ENCODE peak calls at places on chromosome 5, in four cellular contexts. One of them, this sample, is unnamed.

GRCh38 chr5:141855265-141856029 is 22.8 kb downstream of the PCDH1 start:
- DNase-seq in left ventricle myocardium inferior: peak; percentile 60
- DNase-seq in dorsolateral prefrontal cortex: no peak
- DNase-seq in lower lobe of right lung: no peak
- DNase-seq in this sample: peak; percentile 75

GRCh38 chr5:21594566-21594965 is 1258.6 kb downstream of the CDH12 start:
- DNase-seq in left ventricle myocardium inferior: no peak
- DNase-seq in lower lobe of right lung: no peak
- DNase-seq in dorsolateral prefrontal cortex: no peak
- DNase-seq in this sample: no peak

GRCh38 chr5:118722165-118723020 is 266.0 kb downstream of the DTWD2 start:
- DNase-seq in dorsolateral prefrontal cortex: no peak
- DNase-seq in left ventricle myocardium inferior: no peak
- DNase-seq in lower lobe of right lung: no peak
- DNase-seq in this sample: no peak

GRCh38 chr5:54081415-54081814 is 229.0 kb downstream of the ARL15 start:
- DNase-seq in left ventricle myocardium inferior: no peak
- DNase-seq in lower lobe of right lung: no peak
- DNase-seq in dorsolateral prefrontal cortex: no peak
- DNase-seq in this sample: no peak

GRCh38 chr5:95654196-95654595 is 7.6 kb downstream of the RFESD start:
- DNase-seq in left ventricle myocardium inferior: no peak
- DNase-seq in lower lobe of right lung: no peak
- DNase-seq in dorsolateral prefrontal cortex: no peak
- DNase-seq in this sample: no peak

GRCh38 chr5:135230326-135230925 is 168.6 kb downstream of the MACROH2A1 start:
- DNase-seq in lower lobe of right lung: peak; percentile 76
- DNase-seq in left ventricle myocardium inferior: peak; percentile 53
- DNase-seq in dorsolateral prefrontal cortex: peak; percentile 33
- DNase-seq in this sample: no peak

GRCh38 chr5:38789134-38789533 is 56.7 kb upstream of the OSMR start:
- DNase-seq in dorsolateral prefrontal cortex: no peak
- DNase-seq in left ventricle myocardium inferior: no peak
- DNase-seq in lower lobe of right lung: no peak
- DNase-seq in this sample: no peak

GRCh38 chr5:10532421-10532820 is 31.4 kb upstream of the ANKRD33B start:
- DNase-seq in dorsolateral prefrontal cortex: no peak
- DNase-seq in left ventricle myocardium inferior: no peak
- DNase-seq in lower lobe of right lung: no peak
- DNase-seq in this sample: no peak

GRCh38 chr5:79069488-79070001 is at the start of the genes BHMT2 and DMGDH:
- DNase-seq in lower lobe of right lung: no peak
- DNase-seq in left ventricle myocardium inferior: peak; percentile 34
- DNase-seq in dorsolateral prefrontal cortex: no peak
- DNase-seq in this sample: no peak

GRCh38 chr5:157926953-157927352 is 68.0 kb upstream of the CLINT1 start:
- DNase-seq in left ventricle myocardium inferior: no peak
- DNase-seq in dorsolateral prefrontal cortex: no peak
- DNase-seq in lower lobe of right lung: no peak
- DNase-seq in this sample: no peak

GRCh38 chr5:99005506-99005905 is 76.7 kb upstream of the CHD1 start:
- DNase-seq in dorsolateral prefrontal cortex: no peak
- DNase-seq in lower lobe of right lung: no peak
- DNase-seq in left ventricle myocardium inferior: no peak
- DNase-seq in this sample: no peak

GRCh38 chr5:126631920-126632319 is 31.2 kb downstream of the PHAX start:
- DNase-seq in dorsolateral prefrontal cortex: no peak
- DNase-seq in left ventricle myocardium inferior: no peak
- DNase-seq in lower lobe of right lung: no peak
- DNase-seq in this sample: no peak

GRCh38 chr5:8993031-8993430 is 552.8 kb downstream of the SEMA5A start:
- DNase-seq in dorsolateral prefrontal cortex: no peak
- DNase-seq in left ventricle myocardium inferior: no peak
- DNase-seq in lower lobe of right lung: no peak
- DNase-seq in this sample: no peak

DNA sequence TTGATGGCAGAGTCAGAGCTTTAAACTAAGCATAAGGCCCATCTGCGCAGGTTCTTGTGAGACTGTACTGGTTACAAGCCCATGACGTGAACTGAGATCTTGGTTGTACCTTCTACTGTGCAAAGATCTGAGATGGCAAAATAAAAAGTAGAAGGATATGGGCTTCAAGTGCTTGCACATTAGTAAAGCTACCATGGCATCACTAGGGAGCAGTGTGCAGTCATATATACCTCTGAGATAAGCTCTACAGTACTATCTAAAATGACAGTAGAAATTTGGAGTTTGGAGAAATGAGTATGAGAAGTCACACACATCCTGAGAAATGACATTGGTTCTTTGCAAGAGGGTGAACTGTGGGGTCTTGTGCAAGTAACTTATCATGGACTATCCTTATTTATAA is 408.2 kb upstream of the PRR16 start:
- DNase-seq in lower lobe of right lung: no peak
- DNase-seq in left ventricle myocardium inferior: no peak
- DNase-seq in dorsolateral prefrontal cortex: no peak
- DNase-seq in this sample: no peak
- H3K27ac ChIP-seq in lower lobe of right lung: no peak overlapping the region
- H3K27ac ChIP-seq in left ventricle myocardium inferior: peak overlapping the region; percentile 83
- H3K27ac ChIP-seq in dorsolateral prefrontal cortex: no peak overlapping the region
- H3K27ac ChIP-seq in this sample: no peak overlapping the region

GRCh38 chr5:1108008-1108864 is 3.6 kb downstream of the SLC12A7 start:
- DNase-seq in lower lobe of right lung: no peak
- DNase-seq in dorsolateral prefrontal cortex: no peak
- DNase-seq in left ventricle myocardium inferior: no peak
- DNase-seq in this sample: no peak

GRCh38 chr5:1110260-1110929 is 1.5 kb downstream of the SLC12A7 start:
- DNase-seq in lower lobe of right lung: no peak
- DNase-seq in dorsolateral prefrontal cortex: no peak
- DNase-seq in left ventricle myocardium inferior: no peak
- DNase-seq in this sample: no peak

GRCh38 chr5:1109542-1110259 is 2.2 kb downstream of the SLC12A7 start:
- DNase-seq in lower lobe of right lung: no peak
- DNase-seq in dorsolateral prefrontal cortex: no peak
- DNase-seq in left ventricle myocardium inferior: no peak
- DNase-seq in this sample: no peak

GRCh38 chr5:1107167-1108007 is 4.5 kb downstream of the SLC12A7 start:
- DNase-seq in lower lobe of right lung: no peak
- DNase-seq in left ventricle myocardium inferior: no peak
- DNase-seq in dorsolateral prefrontal cortex: no peak
- DNase-seq in this sample: no peak

DNA sequence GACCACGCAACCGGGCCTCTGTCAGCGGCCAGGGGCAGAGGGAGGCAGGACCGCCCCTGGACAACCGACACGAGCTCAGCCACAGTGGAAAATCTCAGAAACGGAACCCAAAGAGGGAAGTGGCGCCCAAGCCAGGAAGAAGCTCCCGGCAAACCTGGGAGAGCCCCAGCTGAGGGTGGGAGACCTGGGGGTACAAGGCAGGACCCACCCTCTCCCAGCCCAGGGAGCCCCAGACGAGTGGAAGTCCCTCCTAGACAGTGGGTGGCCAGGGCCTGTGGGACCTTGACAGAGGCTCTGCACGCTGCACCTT is 3.0 kb downstream of the SLC12A7 start:
- DNase-seq in lower lobe of right lung: no peak
- DNase-seq in left ventricle myocardium inferior: no peak
- DNase-seq in dorsolateral prefrontal cortex: no peak
- DNase-seq in this sample: peak; percentile 13
- H3K27ac ChIP-seq in lower lobe of right lung: peak overlapping the region; percentile 28
- H3K27ac ChIP-seq in left ventricle myocardium inferior: peak overlapping the region; percentile 98
- H3K27ac ChIP-seq in dorsolateral prefrontal cortex: peak overlapping the region; percentile 68
- H3K27ac ChIP-seq in this sample: peak overlapping the region; percentile 40

GRCh38 chr5:148805323-148806290 is 20.8 kb upstream of the ADRB2 start:
- DNase-seq in lower lobe of right lung: peak; percentile 70
- DNase-seq in dorsolateral prefrontal cortex: no peak
- DNase-seq in left ventricle myocardium inferior: peak; percentile 66
- DNase-seq in this sample: no peak
- H3K27ac ChIP-seq in lower lobe of right lung: no peak overlapping the region
- H3K27ac ChIP-seq in dorsolateral prefrontal cortex: no peak overlapping the region
- H3K27ac ChIP-seq in left ventricle myocardium inferior: peak overlapping the region; percentile 86
- H3K27ac ChIP-seq in this sample: peak overlapping the region; percentile 49

DNA sequence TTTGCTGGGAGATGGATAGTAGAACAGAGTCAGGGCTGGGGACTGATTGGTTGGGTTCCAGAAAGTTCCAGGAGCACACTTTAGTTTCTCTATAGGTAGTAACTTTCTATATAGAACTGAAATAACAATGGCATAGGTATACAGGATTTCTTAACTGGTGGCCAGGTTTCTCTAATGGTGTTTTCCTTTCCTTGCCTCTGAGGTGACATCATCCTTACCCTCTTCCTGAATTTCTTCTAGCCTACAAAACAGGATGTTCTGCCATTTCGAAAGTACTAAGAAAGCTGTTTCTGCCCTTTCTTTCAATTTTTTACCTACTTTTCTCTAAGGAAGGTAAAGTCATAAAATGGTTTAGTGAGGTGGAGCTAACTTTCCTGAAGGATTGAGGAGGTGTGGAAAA is 78.8 kb downstream of the KIF4B start:
- DNase-seq in lower lobe of right lung: no peak
- DNase-seq in left ventricle myocardium inferior: no peak
- DNase-seq in dorsolateral prefrontal cortex: no peak
- DNase-seq in this sample: no peak
- H3K27ac ChIP-seq in lower lobe of right lung: no peak overlapping the region
- H3K27ac ChIP-seq in left ventricle myocardium inferior: peak overlapping the region; percentile 86
- H3K27ac ChIP-seq in dorsolateral prefrontal cortex: no peak overlapping the region
- H3K27ac ChIP-seq in this sample: no peak overlapping the region

GRCh38 chr5:42800748-42801330 is 10.9 kb downstream of the SELENOP start:
- DNase-seq in lower lobe of right lung: no peak
- DNase-seq in left ventricle myocardium inferior: no peak
- DNase-seq in dorsolateral prefrontal cortex: no peak
- DNase-seq in this sample: no peak

GRCh38 chr5:42799241-42799608 is 12.5 kb downstream of the SELENOP start:
- DNase-seq in left ventricle myocardium inferior: no peak
- DNase-seq in lower lobe of right lung: no peak
- DNase-seq in dorsolateral prefrontal cortex: no peak
- DNase-seq in this sample: no peak

GRCh38 chr5:42801516-42802166 is 10.1 kb downstream of the SELENOP start:
- DNase-seq in dorsolateral prefrontal cortex: no peak
- DNase-seq in lower lobe of right lung: no peak
- DNase-seq in left ventricle myocardium inferior: no peak
- DNase-seq in this sample: no peak

GRCh38 chr5:42799668-42800114 is 12.0 kb downstream of the SELENOP start:
- DNase-seq in dorsolateral prefrontal cortex: no peak
- DNase-seq in lower lobe of right lung: no peak
- DNase-seq in left ventricle myocardium inferior: no peak
- DNase-seq in this sample: no peak

GRCh38 chr5:42798284-42799240 is 13.1 kb downstream of the SELENOP start:
- DNase-seq in dorsolateral prefrontal cortex: no peak
- DNase-seq in left ventricle myocardium inferior: no peak
- DNase-seq in lower lobe of right lung: no peak
- DNase-seq in this sample: no peak
- H3K27ac ChIP-seq in dorsolateral prefrontal cortex: no peak overlapping the region
- H3K27ac ChIP-seq in left ventricle myocardium inferior: no peak overlapping the region
- H3K27ac ChIP-seq in lower lobe of right lung: no peak overlapping the region
- H3K27ac ChIP-seq in this sample: no peak overlapping the region

DNA sequence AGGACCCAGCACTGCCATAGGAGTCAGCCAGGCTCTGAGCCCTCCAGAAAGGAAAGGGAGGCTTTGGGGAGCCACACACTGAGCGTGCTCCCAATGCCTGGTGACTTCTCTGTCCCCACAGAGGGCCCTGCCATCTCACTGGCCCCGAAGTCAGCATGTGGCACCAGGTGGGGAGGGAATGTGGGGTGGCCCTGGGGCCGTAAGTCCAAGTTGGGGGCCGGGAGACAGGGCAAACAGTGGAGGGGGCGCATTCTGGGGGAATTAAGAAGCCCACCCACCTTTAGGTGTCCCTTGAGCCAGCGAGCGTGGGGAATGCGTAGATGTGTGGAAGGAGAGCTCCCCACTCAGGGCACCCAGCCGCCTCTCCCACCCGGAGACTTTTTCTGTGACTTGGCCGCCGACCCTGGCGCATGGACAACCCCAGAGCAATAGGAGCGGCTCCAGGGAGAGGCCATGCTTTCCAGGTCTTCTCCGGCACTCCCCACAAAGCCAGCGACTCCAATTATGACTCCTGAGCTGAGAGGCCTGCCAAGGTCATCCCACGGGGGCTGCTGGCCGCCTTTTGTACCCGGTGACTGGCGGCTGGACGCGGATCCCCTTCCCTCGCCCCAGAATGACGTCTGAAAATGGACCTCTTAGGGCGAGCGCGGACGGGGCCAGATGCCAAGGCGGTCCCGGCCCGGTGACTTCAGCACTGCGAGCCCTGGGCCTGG is 9.8 kb downstream of the IRX1 start:
- DNase-seq in lower lobe of right lung: no peak
- DNase-seq in left ventricle myocardium inferior: no peak
- DNase-seq in dorsolateral prefrontal cortex: no peak
- DNase-seq in this sample: no peak
- H3K27ac ChIP-seq in lower lobe of right lung: no peak overlapping the region
- H3K27ac ChIP-seq in left ventricle myocardium inferior: no peak overlapping the region
- H3K27ac ChIP-seq in dorsolateral prefrontal cortex: no peak overlapping the region
- H3K27ac ChIP-seq in this sample: no peak overlapping the region

DNA sequence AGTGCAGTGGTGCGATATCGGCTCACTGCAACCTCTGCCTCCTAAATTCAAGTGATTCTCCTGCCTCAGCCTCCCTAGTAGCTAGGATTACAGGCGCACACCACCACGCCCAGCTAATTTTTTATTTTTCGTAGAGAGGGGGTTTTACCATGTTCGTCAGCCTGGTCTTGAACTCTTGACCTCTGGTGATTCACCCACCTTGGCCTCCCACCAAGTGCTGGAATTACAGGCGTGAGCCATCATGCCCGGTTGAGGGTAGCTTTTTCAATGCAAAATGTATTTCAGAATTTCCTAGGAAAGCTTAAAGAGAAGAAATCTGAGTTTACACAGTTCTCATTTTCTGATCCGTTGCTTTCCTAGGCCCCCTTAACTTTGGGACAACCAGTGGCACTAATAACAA is 15.7 kb downstream of the BDP1 start:
- DNase-seq in lower lobe of right lung: no peak
- DNase-seq in left ventricle myocardium inferior: no peak
- DNase-seq in dorsolateral prefrontal cortex: no peak
- DNase-seq in this sample: no peak
- H3K27ac ChIP-seq in lower lobe of right lung: no peak overlapping the region
- H3K27ac ChIP-seq in left ventricle myocardium inferior: no peak overlapping the region
- H3K27ac ChIP-seq in dorsolateral prefrontal cortex: no peak overlapping the region
- H3K27ac ChIP-seq in this sample: peak overlapping the region; percentile 13

DNA sequence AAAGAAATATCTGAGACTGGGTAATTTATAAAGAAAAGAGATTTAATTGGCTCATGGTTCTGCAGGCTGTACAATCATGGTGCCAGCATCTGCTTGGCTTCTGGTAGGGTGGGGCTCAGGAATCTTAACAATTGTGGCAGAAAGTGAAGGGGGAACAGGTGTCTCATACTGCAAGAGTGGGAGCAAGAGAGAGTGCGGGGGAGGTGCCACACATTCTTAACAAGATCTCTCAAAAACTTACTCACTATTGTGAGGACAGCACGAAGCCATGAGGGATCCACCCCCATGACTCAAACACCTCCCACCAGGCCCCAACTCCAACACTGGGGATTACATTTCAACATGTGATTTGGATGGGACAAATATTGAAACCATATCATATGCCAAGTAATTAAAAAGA is 70.1 kb upstream of the PANK3 start:
- DNase-seq in left ventricle myocardium inferior: no peak
- DNase-seq in dorsolateral prefrontal cortex: no peak
- DNase-seq in lower lobe of right lung: no peak
- DNase-seq in this sample: no peak
- H3K27ac ChIP-seq in left ventricle myocardium inferior: no peak overlapping the region
- H3K27ac ChIP-seq in dorsolateral prefrontal cortex: no peak overlapping the region
- H3K27ac ChIP-seq in lower lobe of right lung: no peak overlapping the region
- H3K27ac ChIP-seq in this sample: no peak overlapping the region